ENCODE peak calls at places on chromosomes 7 and 10, in seven cellular contexts. X is left ventricle myocardium inferior, M is body of pancreas, I is Caco-2, H is adrenal gland, R is upper lobe of right lung, K is SK-N-SH. O is an unnamed sample. For H3K4me1 and H3K36me3, the result is how much of the 10 kb centered on the place peaks cover.

GRCh38 chr10:10056958-10057357 is 960.7 kb upstream of the CELF2 start:
- DNase-seq in H (no peak), R (no peak), K (peak), M (no peak), I (no peak), X (no peak), O (no peak)

GRCh38 chr7:131583430-131583829 is 27.0 kb upstream of the PODXL start:
- DNase-seq in K (no peak), X (no peak), R (no peak), H (no peak), I (no peak), M (no peak), O (no peak)

GRCh38 chr10:94174838-94175237 is 181.1 kb downstream of the PLCE1 start:
- DNase-seq in R (no peak), M (no peak), I (no peak), K (no peak), X (no peak), H (no peak), O (no peak)

GRCh38 chr7:113561446-113561845 is 357.4 kb downstream of the PPP1R3A start:
- DNase-seq in K (no peak), R (no peak), I (no peak), M (no peak), H (no peak), X (no peak), O (no peak)

GRCh38 chr10:22250897-22251605 is 33.2 kb upstream of the EBLN1 start:
- DNase-seq in I (no peak), M (no peak), H (no peak), X (no peak), R (no peak), K (peak), O (no peak)

GRCh38 chr10:100621360-100622205 is 85.8 kb downstream of the HIF1AN start:
- DNase-seq in R (peak), K (peak), H (no peak), I (no peak), X (no peak), M (no peak), O (peak)

GRCh38 chr7:29297194-29297890 is 102.8 kb downstream of the CHN2 start:
- DNase-seq in K (no peak), H (no peak), R (no peak), I (no peak), X (no peak), M (no peak), O (peak)

GRCh38 chr7:116957874-116958273 is 4.6 kb downstream of the ST7 start:
- DNase-seq in M (no peak), X (no peak), R (no peak), K (no peak), H (no peak), I (no peak), O (no peak)

GRCh38 chr7:91628742-91629141 is 251.8 kb downstream of the MTERF1 start:
- DNase-seq in I (no peak), X (no peak), M (peak), H (no peak), K (peak), R (no peak), O (peak)

GRCh38 chr7:33918401-33919120 is 13.2 kb downstream of the BMPER start:
- DNase-seq in K (no peak), I (no peak), M (no peak), R (no peak), X (no peak), H (no peak), O (no peak)

GRCh38 chr7:66847879-66848810 is 72.9 kb upstream of the TMEM248 start:
- DNase-seq in I (no peak), R (no peak), H (no peak), M (no peak), K (no peak), X (no peak), O (no peak)

GRCh38 chr10:130160775-130161174 is 24.6 kb downstream of the GLRX3 start:
- DNase-seq in K (no peak), H (no peak), R (no peak), I (no peak), M (no peak), X (no peak), O (no peak)

GRCh38 chr10:52566471-52567246 is 205.9 kb downstream of the MBL2 start:
- DNase-seq in I (peak), M (no peak), K (peak), X (no peak), R (no peak), H (no peak), O (peak)

GRCh38 chr10:68007356-68007755 is 67.7 kb downstream of the HERC4 start:
- DNase-seq in M (no peak), X (no peak), K (no peak), H (no peak), R (no peak), I (no peak), O (no peak)

GRCh38 chr7:141722529-141722928 is 14.4 kb downstream of the WEE2 start:
- DNase-seq in H (no peak), R (no peak), M (no peak), X (no peak), K (no peak), I (no peak), O (no peak)

GRCh38 chr10:1653321-1653720 is 84.0 kb downstream of the ADARB2 start:
- DNase-seq in I (no peak), R (peak), K (no peak), H (no peak), M (no peak), X (no peak), O (no peak)

GRCh38 chr7:80428161-80429054 is 83.5 kb downstream of the GNAT3 start:
- DNase-seq in X (no peak), M (peak), I (peak), R (no peak), K (peak), H (peak), O (peak)

GRCh38 chr10:77637474-77637985 is at the start of gene KCNMA1:
- DNase-seq in R (peak), I (peak), X (no peak), H (no peak), M (peak), K (peak), O (peak)

GRCh38 chr7:445563-446288 is 73.9 kb downstream of the PDGFA start:
- DNase-seq in M (no peak), X (no peak), H (no peak), K (no peak), R (no peak), I (no peak), O (no peak)

GRCh38 chr7:106231856-106232490 is 52.8 kb downstream of the NAMPT start:
- DNase-seq in M (no peak), R (no peak), H (no peak), K (no peak), I (no peak), X (no peak), O (no peak)

GRCh38 chr7:20514364-20514763 is 101.1 kb upstream of the ABCB5 start:
- DNase-seq in I (no peak), R (no peak), K (peak), H (peak), X (peak), M (peak), O (peak)

GRCh38 chr7:86407291-86407690 is 236.4 kb upstream of the GRM3 start:
- DNase-seq in I (no peak), K (no peak), X (no peak), H (no peak), M (no peak), R (no peak), O (no peak)

GRCh38 chr10:79022565-79023488 is 45.9 kb upstream of the ZMIZ1 start:
- DNase-seq in I (peak), X (peak), M (no peak), R (peak), H (no peak), K (peak), O (peak)

GRCh38 chr10:111840546-111840945 is 343.0 kb downstream of the GPAM start:
- DNase-seq in R (no peak), X (no peak), I (no peak), K (no peak), M (no peak), H (no peak), O (no peak)

GRCh38 chr7:157584420-157584819 is 247.6 kb downstream of the DNAJB6 start:
- DNase-seq in I (no peak), R (peak), H (no peak), M (no peak), K (no peak), X (no peak), O (no peak)

GRCh38 chr10:101001225-101002035 is 1.8 kb downstream of the LZTS2 start:
- DNase-seq in M (peak), R (peak), X (peak), K (peak), I (no peak), H (peak), O (peak)

GRCh38 chr10:97571622-97572021 is 957 bp upstream of the ANKRD2 start:
- DNase-seq in X (peak), R (no peak), H (no peak), I (peak), K (no peak), M (no peak), O (no peak)

GRCh38 chr7:143901360-143901709 is 641 bp downstream of the TCAF1 start:
- DNase-seq in K (no peak), M (peak), X (peak), R (peak), H (no peak), I (no peak), O (peak)

GRCh38 chr10:112379635-112380296 is 5.8 kb downstream of the ACSL5 start:
- DNase-seq in K (no peak), M (no peak), X (no peak), I (peak), R (no peak), H (no peak), O (no peak)

GRCh38 chr7:116211006-116211912 is 920 bp downstream of the TES start:
- DNase-seq in I (peak), X (peak), M (peak), K (peak), H (peak), R (peak), O (no peak)

GRCh38 chr7:144255471-144255897 is 9.1 kb downstream of the OR2A7 start:
- DNase-seq in M (no peak), R (no peak), X (no peak), I (no peak), H (no peak), K (no peak), O (no peak)

GRCh38 chr10:17200035-17200884 is 1.2 kb downstream of the TRDMT1 start:
- DNase-seq in M (no peak), K (no peak), H (no peak), I (no peak), R (no peak), X (no peak), O (no peak)

GRCh38 chr7:75905785-75906604 is 9.0 kb upstream of the POR start:
- DNase-seq in M (peak), K (no peak), X (peak), R (peak), H (peak), I (peak), O (peak)

GRCh38 chr10:121216721-121217181 is 365.6 kb downstream of the WDR11 start:
- DNase-seq in I (no peak), H (peak), K (peak), R (no peak), M (no peak), X (peak), O (no peak)

GRCh38 chr10:132120734-132121510 is 55.2 kb downstream of the JAKMIP3 start:
- DNase-seq in H (no peak), X (no peak), I (no peak), R (no peak), M (no peak), K (no peak), O (no peak)

GRCh38 chr10:70093335-70093944 is 39.2 kb downstream of the AIFM2 start:
- DNase-seq in M (no peak), H (no peak), K (no peak), X (no peak), I (no peak), R (no peak), O (no peak)
- H3K4me1 ChIP-seq in M (under half), H (under half), K (under half), X (under half), I (half or more), R (under half), O (under half)

GRCh38 chr7:142752376-142753225 is 3.3 kb downstream of the PRSS1 start:
- DNase-seq in K (no peak), R (no peak), I (no peak), H (no peak), X (no peak), M (peak), O (no peak)
- TF ChIP-seq CTCF in K (no peak), R (no peak), I (no peak), H (no peak), X (no peak), M (no peak), O (no peak)

DNA sequence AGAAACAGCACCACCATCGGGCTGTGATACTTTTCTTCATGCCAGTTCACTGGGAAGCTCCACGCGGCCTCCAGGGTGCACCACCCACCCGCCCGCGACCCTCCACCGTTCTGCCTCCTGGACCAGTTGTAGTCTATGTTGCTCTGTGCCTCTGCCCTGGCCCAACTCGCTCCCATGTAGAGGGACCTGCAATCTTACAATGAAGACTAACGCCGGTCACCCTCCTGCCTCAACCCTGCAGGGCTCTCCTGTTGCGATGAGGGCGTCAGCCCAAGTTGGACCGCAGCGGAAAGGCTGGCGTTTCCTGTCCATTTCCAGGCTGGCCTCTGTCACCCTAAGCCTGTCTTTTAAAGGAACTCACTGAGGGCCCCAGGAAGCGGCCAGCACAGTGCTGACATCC is 34.9 kb downstream of the IL15RA start:
- DNase-seq in I (no peak), X (peak), K (no peak), R (no peak), H (peak), M (peak), O (no peak)
- H3K36me3 ChIP-seq in I (under half), X (under half), K (under half), R (under half), H (under half), M (under half), O (under half)

GRCh38 chr10:24459836-24460235 is 250.9 kb downstream of the KIAA1217 start:
- DNase-seq in K (no peak), H (no peak), I (no peak), R (no peak), M (no peak), X (no peak), O (no peak)

GRCh38 chr10:24453404-24453830 is 244.5 kb downstream of the KIAA1217 start:
- DNase-seq in H (no peak), K (peak), I (no peak), M (no peak), X (no peak), R (no peak), O (no peak)

GRCh38 chr10:24456319-24456718 is 247.4 kb downstream of the KIAA1217 start:
- DNase-seq in K (no peak), R (no peak), H (no peak), I (no peak), M (no peak), X (no peak), O (no peak)

GRCh38 chr10:24453973-24454372 is 245.0 kb downstream of the KIAA1217 start:
- DNase-seq in R (no peak), K (no peak), M (no peak), H (no peak), I (no peak), X (no peak), O (no peak)

DNA sequence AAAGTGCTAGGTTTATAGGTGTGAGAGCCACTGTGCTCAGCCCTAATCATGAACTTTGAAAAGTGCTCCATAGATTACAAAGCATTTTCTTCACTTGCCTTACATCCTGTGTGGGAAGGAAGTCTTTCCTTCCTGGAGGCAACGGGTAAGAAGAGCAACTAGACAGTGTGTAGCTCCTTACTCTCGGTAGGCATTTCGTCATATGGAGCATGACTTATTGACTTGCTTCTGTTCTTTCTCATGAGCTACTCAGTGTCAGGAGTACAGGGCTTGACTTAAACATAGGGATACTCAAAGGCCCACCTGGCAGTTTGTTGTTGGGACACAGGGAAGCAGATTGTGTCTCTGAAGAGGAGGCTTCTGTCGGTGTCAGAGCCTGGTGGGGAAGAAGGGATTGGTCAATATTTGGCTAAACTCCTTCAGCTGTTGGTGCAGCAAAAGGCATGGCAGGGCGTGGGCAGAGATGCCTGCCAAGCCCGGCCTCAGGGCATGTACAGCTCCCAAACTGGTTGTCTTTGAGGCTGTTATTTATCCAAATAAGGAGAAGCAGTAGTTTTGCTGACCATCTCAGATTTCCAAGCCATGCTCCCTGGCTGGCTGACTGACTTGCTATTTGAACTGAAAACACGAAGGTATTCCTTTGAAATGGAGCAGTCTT is 248.9 kb downstream of the KIAA1217 start:
- DNase-seq in X (no peak), K (no peak), H (no peak), I (peak), M (no peak), R (no peak), O (no peak)
- H3K4me1 ChIP-seq in X (half or more), K (under half), H (under half), I (under half), M (under half), R (under half), O (under half)

DNA sequence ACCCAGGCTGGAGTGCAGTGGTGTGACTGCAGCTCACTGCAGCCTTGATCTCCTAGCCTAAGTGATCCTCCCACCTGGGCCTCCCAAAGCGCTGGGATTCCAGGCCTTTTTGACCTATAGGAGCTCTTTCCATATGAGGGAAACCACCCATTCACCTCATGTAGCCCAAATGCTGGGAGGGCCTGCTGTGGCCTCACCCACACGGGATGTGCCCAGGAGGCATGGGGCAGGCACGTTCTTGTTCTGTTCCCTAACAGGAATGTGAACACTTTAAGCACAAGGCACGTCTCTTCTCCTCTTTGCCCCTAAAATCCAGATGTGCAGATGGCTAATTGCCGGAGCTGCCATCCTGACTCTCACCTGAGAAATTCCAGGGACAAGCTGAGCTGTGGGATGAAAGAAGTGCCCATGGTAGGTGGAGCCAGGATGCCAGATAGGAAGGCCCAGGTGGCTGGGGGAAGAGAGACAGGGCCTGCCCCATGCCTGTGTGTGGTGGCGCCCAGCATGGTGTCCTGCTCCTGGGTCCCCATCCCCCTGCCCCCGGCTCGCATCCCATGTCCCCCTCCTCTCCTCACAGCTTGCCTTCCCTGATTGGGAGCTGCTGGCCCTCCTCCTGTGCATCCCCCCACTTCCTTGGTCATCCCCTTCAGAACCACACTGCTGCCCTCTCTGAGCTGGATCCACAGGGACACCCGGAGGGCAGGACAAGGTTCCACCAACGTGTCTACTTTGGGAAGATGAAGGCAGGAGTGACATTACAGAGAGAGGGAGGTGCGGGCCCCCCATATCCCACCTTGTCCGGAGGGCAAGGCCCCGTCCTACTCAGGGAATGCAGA is 17.3 kb downstream of the CAMK2B start:
- DNase-seq in I (no peak), X (no peak), M (no peak), K (peak), H (no peak), R (peak), O (no peak)
- TF ChIP-seq CTCF in I (no peak), X (no peak), M (no peak), K (no peak), H (no peak), R (no peak), O (no peak)

DNA sequence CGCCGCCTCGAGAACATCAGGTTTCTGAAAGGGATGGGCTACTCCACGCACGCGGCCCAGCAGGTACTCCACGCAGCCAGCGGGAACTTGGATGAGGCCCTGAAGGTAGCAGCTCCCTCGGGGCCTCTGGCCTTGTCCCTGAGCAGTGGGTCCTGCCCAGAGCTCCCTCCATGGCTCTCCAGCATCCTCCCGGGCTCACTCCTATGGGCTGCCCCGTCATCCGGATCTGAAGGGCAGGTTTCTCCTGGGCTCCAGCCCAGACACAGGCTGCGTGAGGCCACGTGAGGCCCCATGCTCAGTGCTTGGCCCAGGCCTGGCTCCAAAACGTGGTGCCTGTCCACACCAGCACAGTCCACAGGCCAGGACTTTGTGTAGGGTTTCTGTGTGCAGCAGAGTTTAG is 32.5 kb downstream of the NUB1 start:
- DNase-seq in R (no peak), X (peak), I (no peak), K (peak), M (no peak), H (no peak), O (no peak)
- H3K36me3 ChIP-seq in R (half or more), X (half or more), I (under half), K (half or more), M (under half), H (half or more), O (under half)

O was measured in BE2C.